ENCODE peak calls at places on chromosome 1, in nine cellular contexts. I, R, K, T, N, U, J, D and X are unnamed samples.

GRCh38 chr1:54814148-54814498 is 13.0 kb upstream of the TTC22 start:
- DNase-seq in N (no peak), K (peak), T (no peak), J (no peak), R (no peak), U (no peak), D (no peak), I (no peak), X (no peak)

GRCh38 chr1:116377564-116378529 is 4.8 kb downstream of the ATP1A1 start:
- DNase-seq in T (peak), R (peak), K (peak), J (no peak), I (peak), N (no peak), U (peak), D (peak), X (peak)

GRCh38 chr1:6245869-6246496 is 2.0 kb downstream of the HES3 start:
- DNase-seq in T (peak), K (no peak), U (no peak), N (peak), R (no peak), I (no peak), D (peak), J (peak), X (no peak)

GRCh38 chr1:196608401-196609113 is at the start of gene KCNT2:
- DNase-seq in N (peak), U (peak), R (no peak), T (peak), K (peak), J (peak), D (peak), I (peak), X (peak)

GRCh38 chr1:164772635-164773034 is 213.7 kb downstream of the PBX1 start:
- DNase-seq in D (peak), R (no peak), U (peak), K (no peak), J (no peak), N (no peak), T (peak), I (peak), X (peak)

GRCh38 chr1:2528966-2529750 is 905 bp downstream of the HES5 start:
- DNase-seq in I (no peak), U (no peak), J (peak), D (no peak), R (peak), N (peak), T (peak), K (peak), X (no peak)

GRCh38 chr1:107277022-107277421 is 136.2 kb downstream of the NTNG1 start:
- DNase-seq in U (peak), T (peak), R (peak), N (peak), J (peak), K (peak), I (peak), D (peak), X (peak)

GRCh38 chr1:60848583-60849188 is 233.7 kb upstream of the NFIA start:
- DNase-seq in K (no peak), R (no peak), U (peak), I (peak), J (peak), N (peak), D (peak), T (peak), X (peak)

GRCh38 chr1:71881611-71882010 is 400.7 kb downstream of the NEGR1 start:
- DNase-seq in D (no peak), T (no peak), U (peak), K (no peak), J (no peak), R (no peak), N (no peak), I (no peak), X (peak)

GRCh38 chr1:2528016-2528415 is 1.6 kb upstream of the PANK4 start:
- DNase-seq in K (peak), T (no peak), D (no peak), I (no peak), J (no peak), N (no peak), R (no peak), U (no peak), X (no peak)

GRCh38 chr1:40270152-40270834 is 12.3 kb downstream of the ZMPSTE24 start:
- DNase-seq in R (no peak), N (no peak), I (no peak), K (no peak), J (no peak), U (no peak), T (no peak), D (no peak), X (no peak)